ENCODE peak calls at places on chromosome 13, in six cellular contexts. R is heart left ventricle, Y is HL-60, E is prostate gland, Q is colonic mucosa, O is breast epithelium. F is an unnamed sample.

GRCh38 chr13:20294497-20294896 is 62.4 kb upstream of the GJB6 start:
- DNase-seq in R (no peak), Y (no peak), E (no peak), Q (no peak), O (no peak), F (no peak)

GRCh38 chr13:59409211-59409610 is 754.5 kb downstream of the DIAPH3 start:
- DNase-seq in R (peak; percentile 82), Y (no peak), E (no peak), Q (no peak), O (peak; percentile 18), F (peak; percentile 1)

GRCh38 chr13:98103531-98103930 is 39.4 kb upstream of the FARP1 start:
- DNase-seq in R (no peak), Y (no peak), E (no peak), Q (no peak), O (no peak), F (no peak)

GRCh38 chr13:112106467-112107141 is 39.7 kb downstream of the SOX1 start:
- DNase-seq in R (no peak), Y (no peak), E (no peak), Q (no peak), O (no peak), F (no peak)

GRCh38 chr13:49635599-49636433 is 7.5 kb downstream of the ARL11 start:
- DNase-seq in R (no peak), Y (no peak), E (no peak), Q (no peak), O (no peak), F (peak; percentile 14)

GRCh38 chr13:38213307-38213706 is 136.3 kb upstream of the UFM1 start:
- DNase-seq in R (no peak), Y (no peak), E (no peak), Q (no peak), O (no peak), F (peak; percentile 47)

GRCh38 chr13:112028481-112028880 is 38.5 kb upstream of the SOX1 start:
- DNase-seq in R (no peak), Y (no peak), E (no peak), Q (no peak), O (no peak), F (no peak)

GRCh38 chr13:49279885-49280284 is 32.2 kb downstream of the CDADC1 start:
- DNase-seq in R (no peak), Y (no peak), E (no peak), Q (no peak), O (no peak), F (no peak)

GRCh38 chr13:48979892-48980291 is 4.2 kb downstream of the FNDC3A start:
- DNase-seq in R (no peak), Y (peak; percentile 43), E (no peak), Q (no peak), O (no peak), F (no peak)

GRCh38 chr13:48448963-48449614 is 36.2 kb upstream of the LPAR6 start:
- DNase-seq in R (no peak), Y (peak; percentile 23), E (no peak), Q (no peak), O (no peak), F (no peak)

GRCh38 chr13:45615501-45616101 is at the start of gene ERICH6B:
- DNase-seq in R (no peak), Y (peak; percentile 10), E (no peak), Q (no peak), O (no peak), F (peak; percentile 37)

GRCh38 chr13:39035799-39036198 is 2.1 kb downstream of the PROSER1 start:
- DNase-seq in R (no peak), Y (no peak), E (no peak), Q (no peak), O (no peak), F (no peak)

GRCh38 chr13:22883961-22884360 is 296.8 kb upstream of the SGCG start:
- DNase-seq in R (no peak), Y (no peak), E (no peak), Q (no peak), O (no peak), F (no peak)

GRCh38 chr13:105918842-105919741 is 616.4 kb downstream of the EFNB2 start:
- DNase-seq in R (no peak), Y (no peak), E (peak; percentile 6), Q (peak; percentile 89), O (no peak), F (peak; percentile 89)

GRCh38 chr13:112968380-112968909 is 569 bp upstream of the MCF2L start:
- DNase-seq in R (peak; percentile 78), Y (no peak), E (peak; percentile 66), Q (peak; percentile 78), O (peak; percentile 35), F (no peak)

GRCh38 chr13:101149735-101150380 is 266.4 kb downstream of the NALCN start:
- DNase-seq in R (no peak), Y (no peak), E (no peak), Q (no peak), O (no peak), F (peak; percentile 45)

GRCh38 chr13:89568746-89569145 is 1778.7 kb upstream of the MIR17HG start:
- DNase-seq in R (no peak), Y (no peak), E (no peak), Q (no peak), O (no peak), F (no peak)

GRCh38 chr13:67857581-67858310 is 627.6 kb upstream of the PCDH9 start:
- DNase-seq in R (no peak), Y (no peak), E (no peak), Q (no peak), O (no peak), F (no peak)

GRCh38 chr13:91302070-91302469 is 45.4 kb upstream of the MIR17HG start:
- DNase-seq in R (no peak), Y (no peak), E (no peak), Q (no peak), O (no peak), F (no peak)

GRCh38 chr13:73492811-73493210 is 434.0 kb downstream of the KLF5 start:
- DNase-seq in R (no peak), Y (no peak), E (no peak), Q (no peak), O (no peak), F (no peak)

GRCh38 chr13:25218011-25218410 is 45.9 kb upstream of the AMER2 start:
- DNase-seq in R (no peak), Y (no peak), E (no peak), Q (no peak), O (no peak), F (no peak)

GRCh38 chr13:37918116-37919100 is 48.8 kb upstream of the TRPC4 start:
- DNase-seq in R (no peak), Y (no peak), E (no peak), Q (no peak), O (no peak), F (no peak)

GRCh38 chr13:76848596-76848995 is 37.6 kb downstream of the KCTD12 start:
- DNase-seq in R (no peak), Y (peak; percentile 43), E (no peak), Q (no peak), O (no peak), F (no peak)

GRCh38 chr13:29684441-29684840 is 89.0 kb upstream of the SLC7A1 start:
- DNase-seq in R (no peak), Y (no peak), E (no peak), Q (no peak), O (no peak), F (no peak)

GRCh38 chr13:71591380-71591779 is 275.6 kb downstream of the DACH1 start:
- DNase-seq in R (no peak), Y (no peak), E (no peak), Q (no peak), O (no peak), F (no peak)

GRCh38 chr13:43132228-43132627 is 108.8 kb downstream of the DNAJC15 start:
- DNase-seq in R (no peak), Y (no peak), E (peak; percentile 27), Q (peak; percentile 25), O (no peak), F (peak; percentile 48)

GRCh38 chr13:114032121-114032799 is 58.4 kb upstream of the C13orf46 start:
- DNase-seq in R (no peak), Y (no peak), E (no peak), Q (no peak), O (no peak), F (peak; percentile 68)

DNA sequence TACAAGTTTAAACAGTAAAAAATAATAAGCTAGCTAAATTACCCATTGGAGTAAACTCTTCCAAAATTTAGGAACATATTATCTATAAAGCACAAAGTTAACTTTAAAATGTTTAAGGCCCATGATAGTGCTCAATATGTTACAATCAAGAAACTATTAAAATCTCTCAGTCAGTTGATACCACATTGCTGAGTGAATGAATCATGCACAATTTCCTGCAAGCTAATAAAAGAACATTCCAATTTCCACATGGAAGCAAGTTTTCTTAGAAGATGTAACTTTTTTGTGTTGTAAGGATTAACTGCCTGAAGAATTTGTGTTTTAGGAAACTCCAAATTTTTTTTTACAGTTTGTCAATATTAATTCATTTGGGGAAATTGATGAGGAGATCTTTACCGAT is 666.6 kb downstream of the SLITRK1 start:
- DNase-seq in R (no peak), Y (no peak), E (no peak), Q (no peak), O (no peak), F (peak; percentile 5)
- H3K27ac ChIP-seq in R (no peak overlapping the region), Y (no peak overlapping the region), E (no peak overlapping the region), Q (no peak overlapping the region), O (no peak overlapping the region), F (peak overlapping the region; percentile 30)

GRCh38 chr13:86892330-86892729 is 778.8 kb upstream of the SLITRK5 start:
- DNase-seq in R (no peak), Y (no peak), E (no peak), Q (no peak), O (no peak), F (no peak)
- H3K27ac ChIP-seq in R (no peak overlapping the region), Y (no peak overlapping the region), E (no peak overlapping the region), Q (no peak overlapping the region), O (no peak overlapping the region), F (no peak overlapping the region)

DNA sequence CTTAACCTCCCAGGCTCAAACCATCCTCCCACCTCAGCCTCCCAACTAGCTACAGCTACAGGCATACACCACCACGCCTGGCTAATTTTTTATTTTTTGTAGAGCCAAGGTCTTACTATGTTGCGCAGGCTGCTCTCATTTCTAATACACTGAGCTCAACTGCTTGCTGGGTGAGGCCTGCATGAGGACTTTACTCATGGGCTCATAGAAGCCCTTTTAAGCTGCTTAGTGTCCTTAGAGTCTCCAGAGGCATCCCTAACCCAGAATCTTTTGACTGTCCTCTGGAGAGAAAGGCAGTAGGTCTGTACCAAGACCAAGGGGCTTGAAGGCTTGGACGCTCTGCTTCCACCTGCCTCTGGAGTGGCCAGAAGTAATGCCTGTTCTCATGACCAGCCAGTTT is 141.6 kb downstream of the TM9SF2 start:
- DNase-seq in R (no peak), Y (no peak), E (no peak), Q (no peak), O (no peak), F (no peak)
- H3K27ac ChIP-seq in R (no peak overlapping the region), Y (no peak overlapping the region), E (no peak overlapping the region), Q (no peak overlapping the region), O (no peak overlapping the region), F (no peak overlapping the region)

GRCh38 chr13:40401911-40402776 is 264.3 kb downstream of the FOXO1 start:
- DNase-seq in R (peak; percentile 97), Y (peak; percentile 93), E (peak; percentile 55), Q (peak; percentile 97), O (peak; percentile 84), F (peak; percentile 97)

GRCh38 chr13:40404407-40404806 is 262.0 kb downstream of the FOXO1 start:
- DNase-seq in R (no peak), Y (no peak), E (no peak), Q (no peak), O (no peak), F (no peak)

GRCh38 chr13:40402931-40403412 is 263.5 kb downstream of the FOXO1 start:
- DNase-seq in R (no peak), Y (no peak), E (no peak), Q (no peak), O (no peak), F (peak; percentile 85)

GRCh38 chr13:40404967-40405716 is 261.3 kb downstream of the FOXO1 start:
- DNase-seq in R (no peak), Y (no peak), E (no peak), Q (no peak), O (no peak), F (no peak)

GRCh38 chr13:40403509-40404241 is 262.8 kb downstream of the FOXO1 start:
- DNase-seq in R (no peak), Y (no peak), E (no peak), Q (no peak), O (no peak), F (no peak)
- H3K27ac ChIP-seq in R (peak overlapping the region; percentile 18), Y (no peak overlapping the region), E (peak overlapping the region; percentile 30), Q (peak overlapping the region; percentile 65), O (peak overlapping the region; percentile 31), F (peak overlapping the region; percentile 89)